ENCODE peak calls at places on chromosomes 13 and 19, in four cellular contexts. F, Y, D and C are unnamed samples.

GRCh38 chr19:31408460-31409124 is 59.4 kb upstream of the TSHZ3 start:
- DNase-seq in F (peak; percentile 98), Y (no peak), D (no peak), C (no peak)

GRCh38 chr19:4456843-4457653 is 546 bp downstream of the UBXN6 start:
- DNase-seq in F (peak; percentile 82), Y (no peak), D (no peak), C (no peak)

GRCh38 chr13:32504263-32504662 is 34.3 kb downstream of the N4BP2L2 start:
- DNase-seq in F (no peak), Y (no peak), D (no peak), C (no peak)

GRCh38 chr13:43986395-43986794 is 106.7 kb downstream of the LACC1 start:
- DNase-seq in F (no peak), Y (no peak), D (no peak), C (no peak)

GRCh38 chr19:53908106-53908932 is 759 bp upstream of the CACNG7 start:
- DNase-seq in F (peak; percentile 79), Y (peak; percentile 12), D (no peak), C (no peak)

GRCh38 chr13:40113644-40114304 is 458.3 kb downstream of the COG6 start:
- DNase-seq in F (peak; percentile 75), Y (no peak), D (no peak), C (no peak)

GRCh38 chr13:112951674-112952371 is 17.2 kb upstream of the MCF2L start:
- DNase-seq in F (no peak), Y (no peak), D (no peak), C (no peak)

GRCh38 chr13:26480246-26480855 is 77.1 kb upstream of the WASF3 start:
- DNase-seq in F (peak; percentile 18), Y (no peak), D (no peak), C (no peak)

GRCh38 chr13:112776354-112776753 is 86.5 kb downstream of the ATP11A start:
- DNase-seq in F (no peak), Y (no peak), D (no peak), C (no peak)

GRCh38 chr13:87923713-87924112 is 252.5 kb downstream of the SLITRK5 start:
- DNase-seq in F (no peak), Y (no peak), D (no peak), C (no peak)

GRCh38 chr13:102091231-102091630 is 310.6 kb downstream of the FGF14 start:
- DNase-seq in F (no peak), Y (no peak), D (no peak), C (no peak)

GRCh38 chr13:51921790-51922740 is 60.3 kb downstream of the CCDC70 start:
- DNase-seq in F (no peak), Y (no peak), D (no peak), C (no peak)

GRCh38 chr13:40629678-40630384 is 36.6 kb downstream of the FOXO1 start:
- DNase-seq in F (no peak), Y (no peak), D (no peak), C (no peak)

GRCh38 chr19:15291089-15291488 is 41.2 kb downstream of the BRD4 start:
- DNase-seq in F (no peak), Y (no peak), D (no peak), C (no peak)

GRCh38 chr13:77678691-77679090 is 18.8 kb upstream of the SLAIN1 start:
- DNase-seq in F (no peak), Y (no peak), D (no peak), C (no peak)

GRCh38 chr13:44425815-44426078 is 52.1 kb downstream of the SERP2 start:
- DNase-seq in F (no peak), Y (no peak), D (no peak), C (no peak)

DNA sequence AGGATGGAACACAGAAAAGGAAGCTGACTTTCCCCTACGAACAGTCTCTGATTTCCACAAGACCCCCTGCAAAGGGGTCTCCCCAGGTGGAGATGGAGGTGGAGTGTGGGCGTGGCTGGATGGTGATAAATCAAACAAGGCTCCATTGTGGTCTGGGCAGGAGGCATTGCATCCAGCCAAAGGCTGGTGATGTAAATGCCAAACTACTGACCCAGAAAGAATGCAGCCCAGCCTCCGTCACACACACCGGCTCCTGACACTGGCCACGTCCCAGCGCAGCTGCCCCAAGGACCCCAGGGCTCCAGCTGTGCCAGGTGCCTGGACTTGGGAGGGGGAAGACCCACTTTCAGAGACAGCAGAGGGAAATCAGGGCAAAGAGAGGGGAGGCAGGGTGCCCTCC is 6.3 kb downstream of the SLC7A1 start:
- DNase-seq in F (no peak), Y (no peak), D (no peak), C (no peak)
- H3K4me1 ChIP-seq in F (no peaks in the 10 kb centered on the region), Y (peaks cover 3% of the 10 kb centered on the region), D (no peaks in the 10 kb centered on the region), C (no peaks in the 10 kb centered on the region)

DNA sequence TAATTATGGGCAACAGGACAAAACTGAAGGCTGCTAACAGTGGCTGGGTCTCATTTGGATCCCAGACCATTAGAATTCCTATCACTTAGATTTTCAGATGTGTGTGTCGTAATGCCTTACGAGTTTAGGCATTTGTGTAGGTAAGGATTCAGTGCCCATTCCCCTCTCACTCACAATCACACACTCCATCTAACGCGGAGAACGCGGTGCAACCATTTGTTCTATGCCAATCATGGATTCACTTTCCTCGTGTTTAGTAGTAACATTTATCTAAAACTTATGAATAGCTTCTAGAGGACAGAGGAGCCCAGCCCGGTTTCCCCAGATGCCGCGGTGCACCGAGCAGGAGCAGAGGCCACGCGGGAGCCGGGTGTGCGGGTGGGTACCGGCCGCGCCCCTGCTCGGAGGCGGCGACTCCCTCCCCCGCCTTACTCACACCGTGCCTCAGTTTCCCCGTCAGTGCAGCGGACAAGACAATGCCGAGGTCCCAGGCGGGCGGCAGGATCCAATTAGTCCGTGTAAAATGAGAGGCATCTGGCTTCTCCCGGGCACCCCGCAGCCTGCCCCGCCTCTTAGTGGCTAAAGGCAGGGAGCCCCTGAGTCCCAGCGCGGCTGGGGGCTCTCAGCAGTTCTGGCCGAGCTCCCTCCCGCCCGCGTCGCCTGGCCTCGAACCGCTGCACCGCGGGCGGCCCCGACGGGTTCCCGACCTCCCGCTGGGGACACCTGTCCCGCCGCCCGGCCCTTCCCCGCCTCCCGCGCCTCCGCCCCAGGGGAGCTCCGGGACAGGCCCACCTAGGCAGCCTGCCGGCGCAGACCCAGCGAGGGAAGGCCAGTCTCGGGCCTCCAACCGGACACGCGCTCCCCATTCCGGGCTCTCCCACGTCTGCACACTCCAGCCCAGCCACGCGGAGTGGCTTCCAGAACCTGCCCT is 5.9 kb upstream of the C1QTNF9B start:
- DNase-seq in F (no peak), Y (no peak), D (no peak), C (peak; percentile 65)
- H3K4me3 ChIP-seq in F (peak overlapping the region; percentile 22), Y (no peak overlapping the region), D (no peak overlapping the region), C (peak overlapping the region; percentile 23)

DNA sequence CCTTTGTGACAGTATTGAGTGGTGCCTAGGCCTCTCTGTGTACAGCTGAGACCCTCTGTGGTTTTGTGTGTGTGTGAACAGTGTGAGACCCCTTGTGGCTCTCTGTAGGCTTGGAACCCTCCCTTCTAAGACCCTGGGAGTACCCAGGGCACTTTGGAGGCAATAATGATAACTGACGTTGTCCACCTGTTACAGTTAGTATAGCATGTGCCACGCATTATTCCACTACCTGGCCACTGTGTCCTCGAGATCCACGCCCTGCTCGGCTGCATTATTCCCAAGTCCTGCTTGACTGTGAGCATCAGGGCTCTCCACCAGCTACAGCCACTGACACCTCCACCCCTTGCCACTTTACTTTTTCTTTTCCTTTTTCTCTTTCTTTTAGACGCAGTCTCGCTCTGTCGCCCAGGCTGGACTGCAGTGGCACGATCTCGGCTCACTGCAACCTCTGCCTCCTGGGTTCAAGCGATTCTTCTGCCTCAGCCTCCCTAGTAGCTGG is 2.0 kb downstream of the GRAMD1A start:
- DNase-seq in F (no peak), Y (no peak), D (no peak), C (no peak)
- H3K27ac ChIP-seq in F (no peak overlapping the region), Y (peak overlapping the region; percentile 87), D (peak overlapping the region; percentile 99), C (peak overlapping the region; percentile 99)

DNA sequence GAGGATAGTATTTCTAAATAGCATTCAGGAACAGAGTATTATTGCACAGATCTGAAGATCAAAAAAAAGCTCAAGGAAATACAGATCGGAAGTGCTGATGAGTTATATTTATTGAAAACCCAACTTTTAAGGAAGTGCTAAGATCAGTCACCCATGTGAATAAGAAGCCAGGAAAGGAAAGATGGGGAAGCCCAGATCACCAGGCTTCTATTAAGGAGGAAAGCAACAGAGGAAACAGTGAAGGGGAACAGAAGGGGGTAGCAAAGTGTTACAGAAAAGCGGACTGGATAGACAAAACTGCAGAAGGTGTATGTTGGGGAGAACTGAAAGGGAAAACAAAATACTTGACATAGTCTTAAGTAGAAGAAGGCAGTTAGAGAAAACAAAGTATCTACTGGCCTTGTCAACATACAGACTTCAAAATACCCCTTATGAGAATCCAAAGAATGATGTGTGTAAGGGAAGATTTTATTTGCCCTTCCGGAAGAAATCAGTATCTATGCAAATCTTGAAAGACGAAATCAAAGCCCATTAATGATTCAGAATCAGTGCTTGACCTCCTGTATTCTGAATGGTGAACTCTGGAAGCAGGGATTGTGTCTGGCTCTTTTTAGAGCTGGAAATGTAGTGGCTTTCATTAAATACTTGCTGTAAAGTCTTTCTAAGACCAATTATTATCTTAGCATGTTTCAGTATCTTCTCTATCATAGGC is 12.1 kb downstream of the UFM1 start:
- DNase-seq in F (no peak), Y (no peak), D (no peak), C (no peak)
- H3K4me1 ChIP-seq in F (no peaks in the 10 kb centered on the region), Y (no peaks in the 10 kb centered on the region), D (no peaks in the 10 kb centered on the region), C (no peaks in the 10 kb centered on the region)

GRCh38 chr19:2253106-2254051 is 2.8 kb downstream of the JSRP1 start:
- DNase-seq in F (no peak), Y (no peak), D (no peak), C (no peak)
- H3K4me3 ChIP-seq in F (peak overlapping the region; percentile 22), Y (peak overlapping the region; percentile 53), D (no peak overlapping the region), C (no peak overlapping the region)

DNA sequence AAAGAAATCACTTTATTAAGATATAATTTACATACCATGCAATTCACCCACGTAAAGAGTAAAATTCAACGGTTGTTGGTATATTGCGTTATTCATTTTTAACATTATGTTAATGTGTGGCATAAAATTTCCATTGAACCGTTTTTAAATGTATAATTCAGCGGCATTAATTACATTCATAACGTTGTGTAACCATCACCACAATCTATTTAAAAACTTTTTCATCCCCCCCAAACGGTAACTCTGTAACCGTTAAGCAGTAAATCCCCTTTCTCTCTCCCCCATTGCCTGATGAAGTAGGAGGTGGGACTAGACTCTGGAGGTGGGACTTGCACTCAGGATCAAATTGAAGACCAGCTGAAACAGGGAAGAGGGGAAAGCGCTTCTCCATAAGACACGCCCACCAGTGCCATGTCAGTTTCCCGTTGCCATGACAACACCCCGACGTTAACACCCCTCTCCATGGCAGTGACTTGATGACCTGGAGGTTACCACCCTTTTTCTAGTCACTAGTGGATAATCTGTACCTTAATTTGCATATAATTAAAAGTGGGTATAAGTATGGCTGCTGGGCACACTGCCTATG is 16.8 kb downstream of the CLEC11A start:
- DNase-seq in F (no peak), Y (no peak), D (no peak), C (no peak)
- H3K27ac ChIP-seq in F (no peak overlapping the region), Y (no peak overlapping the region), D (no peak overlapping the region), C (no peak overlapping the region)

GRCh38 chr19:8629996-8630683 is at the start of gene NFILZ:
- DNase-seq in F (no peak), Y (no peak), D (no peak), C (no peak)

GRCh38 chr19:8630796-8631424 is 477 bp downstream of the NFILZ start:
- DNase-seq in F (no peak), Y (no peak), D (no peak), C (no peak)

GRCh38 chr19:8635422-8635821 is 5.0 kb downstream of the NFILZ start:
- DNase-seq in F (no peak), Y (no peak), D (no peak), C (no peak)

GRCh38 chr19:8629184-8629583 is 1.2 kb upstream of the NFILZ start:
- DNase-seq in F (no peak), Y (no peak), D (no peak), C (no peak)

DNA sequence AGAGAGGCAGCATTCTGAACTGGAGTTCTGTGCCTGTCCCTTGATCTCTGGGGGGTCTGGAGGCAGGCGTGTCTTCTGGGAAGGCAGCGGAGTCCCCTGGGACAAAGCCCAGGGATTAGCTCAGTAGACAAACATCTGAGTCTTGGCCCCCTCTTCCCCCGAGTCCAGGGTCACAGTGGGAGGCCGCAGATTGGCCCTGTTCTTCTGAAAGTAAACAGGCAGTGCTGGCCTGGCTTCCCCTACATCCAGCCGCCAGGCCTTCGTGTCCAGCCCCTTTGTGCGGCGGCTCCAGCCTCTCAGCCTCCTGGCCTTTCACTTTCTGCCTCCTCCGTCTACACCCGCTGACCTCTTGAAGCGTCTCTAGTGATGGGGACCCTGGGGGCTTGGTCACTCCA is 989 bp downstream of the NFILZ start:
- DNase-seq in F (peak; percentile 84), Y (no peak), D (no peak), C (no peak)
- H3K4me1 ChIP-seq in F (no peaks in the 10 kb centered on the region), Y (no peaks in the 10 kb centered on the region), D (no peaks in the 10 kb centered on the region), C (no peaks in the 10 kb centered on the region)